ENCODE peak calls at places on chromosomes 12 and 14, in ten cellular contexts. R is KG1, Q is mesendoderm, T is PC-3, L is anterior cingulate cortex, I is aorta, H is A673, M is left ventricle myocardium superior, S is A172, A is left colon. U is an unnamed sample.

GRCh38 chr12:69067713-69068112 is 134.7 kb upstream of the CPM start:
- DNase-seq in R (no peak), M (no peak), S (no peak), Q (no peak), T (no peak), I (no peak), L (no peak), A (no peak), H (peak), U (no peak)

GRCh38 chr14:75662966-75663365 is 1.9 kb downstream of the TTLL5 start:
- DNase-seq in M (no peak), Q (peak), R (no peak), L (no peak), T (no peak), A (no peak), I (no peak), H (no peak), S (no peak), U (no peak)

GRCh38 chr12:91023326-91024004 is 18.7 kb upstream of the EPYC start:
- DNase-seq in L (no peak), S (peak), I (no peak), T (peak), A (no peak), H (no peak), R (no peak), M (no peak), Q (no peak), U (peak)

GRCh38 chr12:1630081-1630826 is 1.2 kb downstream of the WNT5B start:
- DNase-seq in H (peak), S (no peak), T (peak), I (peak), M (peak), A (peak), R (no peak), L (peak), Q (peak), U (no peak)

GRCh38 chr12:100251917-100252316 is 15.0 kb downstream of the DEPDC4 start:
- DNase-seq in I (no peak), Q (no peak), M (no peak), A (no peak), T (peak), H (no peak), L (no peak), R (no peak), S (no peak), U (peak)

GRCh38 chr14:68124885-68125731 is 305.5 kb downstream of the RAD51B start:
- DNase-seq in R (no peak), T (peak), L (no peak), M (no peak), S (peak), I (no peak), Q (peak), A (no peak), H (no peak), U (peak)

GRCh38 chr12:18221726-18222125 is 39.6 kb upstream of the PIK3C2G start:
- DNase-seq in S (no peak), H (no peak), L (no peak), A (no peak), R (no peak), M (no peak), T (no peak), Q (no peak), I (no peak), U (no peak)

GRCh38 chr12:49282302-49282701 is 12.6 kb upstream of the PRPH start:
- DNase-seq in A (no peak), I (no peak), T (no peak), R (no peak), M (no peak), H (no peak), Q (no peak), L (no peak), S (no peak), U (no peak)

GRCh38 chr14:89957791-89958190 is 2.1 kb downstream of the TDP1 start:
- DNase-seq in T (peak), A (no peak), R (no peak), Q (no peak), H (no peak), S (peak), I (no peak), M (no peak), L (no peak), U (no peak)

GRCh38 chr12:30909721-30910350 is 16.7 kb upstream of the TSPAN11 start:
- DNase-seq in S (no peak), A (no peak), I (no peak), R (no peak), M (no peak), L (no peak), T (no peak), H (peak), Q (no peak), U (no peak)

GRCh38 chr12:31370645-31371620 is 45.0 kb upstream of the SINHCAF start:
- DNase-seq in H (no peak), S (no peak), M (no peak), L (no peak), I (no peak), T (no peak), A (peak), R (no peak), Q (peak), U (no peak)

GRCh38 chr12:53219116-53219955 is 12.3 kb upstream of the ITGB7 start:
- DNase-seq in S (no peak), T (peak), A (peak), M (peak), Q (no peak), L (no peak), I (peak), H (peak), R (no peak), U (no peak)

GRCh38 chr12:49626169-49626835 is 2.9 kb downstream of the PRPF40B start:
- DNase-seq in R (no peak), H (no peak), S (no peak), M (no peak), L (no peak), T (peak), Q (no peak), A (no peak), I (no peak), U (no peak)